ENCODE peak calls at places on chromosomes 13 and 19, in eight cellular contexts. S is left ventricle myocardium inferior, P is fibroblast of lung, R is psoas muscle, D is heart right ventricle, B is breast epithelium, L is colonic mucosa, X is aorta. J is an unnamed sample.

GRCh38 chr13:40681341-40682051 is 15.1 kb upstream of the FOXO1 start:
- DNase-seq in S (no peak), P (no peak), R (no peak), D (no peak), B (no peak), L (no peak), X (no peak), J (no peak)

GRCh38 chr13:80338781-80339577 is 1.9 kb downstream of the SPRY2 start:
- DNase-seq in S (peak; percentile 76), P (peak; percentile 81), R (peak; percentile 78), D (peak; percentile 75), B (peak; percentile 79), L (peak; percentile 62), X (peak; percentile 91), J (peak; percentile 55)

GRCh38 chr13:28340272-28340793 is 154.6 kb downstream of the FLT1 start:
- DNase-seq in S (no peak), P (no peak), R (no peak), D (no peak), B (no peak), L (no peak), X (no peak), J (no peak)

GRCh38 chr19:18408053-18408476 is 10.6 kb upstream of the LRRC25 start:
- DNase-seq in S (no peak), P (no peak), R (no peak), D (peak; percentile 58), B (no peak), L (peak; percentile 82), X (no peak), J (no peak)

GRCh38 chr13:36880961-36881360 is 39.1 kb downstream of the SMAD9 start:
- DNase-seq in S (no peak), P (no peak), R (no peak), D (no peak), B (no peak), L (no peak), X (no peak), J (no peak)

GRCh38 chr19:32177686-32178085 is 167.7 kb upstream of the ZNF507 start:
- DNase-seq in S (no peak), P (no peak), R (no peak), D (no peak), B (no peak), L (no peak), X (no peak), J (no peak)

GRCh38 chr19:1041835-1042685 is 2.2 kb downstream of the ABCA7 start:
- DNase-seq in S (no peak), P (no peak), R (peak; percentile 83), D (no peak), B (no peak), L (peak; percentile 82), X (no peak), J (peak; percentile 53)

GRCh38 chr19:55419624-55420236 is 12.1 kb upstream of the UBE2S start:
- DNase-seq in S (no peak), P (no peak), R (no peak), D (no peak), B (no peak), L (no peak), X (no peak), J (no peak)

GRCh38 chr13:70668293-70668692 is 560.0 kb upstream of the KLHL1 start:
- DNase-seq in S (no peak), P (no peak), R (no peak), D (no peak), B (no peak), L (no peak), X (no peak), J (peak; percentile 57)

GRCh38 chr19:2552859-2553258 is 76.9 kb downstream of the GADD45B start:
- DNase-seq in S (peak; percentile 15), P (no peak), R (no peak), D (no peak), B (no peak), L (no peak), X (peak; percentile 14), J (no peak)

GRCh38 chr13:31904941-31905824 is 126.4 kb upstream of the FRY start:
- DNase-seq in S (no peak), P (no peak), R (no peak), D (no peak), B (no peak), L (no peak), X (no peak), J (no peak)

GRCh38 chr13:23020246-23020843 is 160.4 kb upstream of the SGCG start:
- DNase-seq in S (no peak), P (peak; percentile 67), R (no peak), D (no peak), B (peak; percentile 19), L (peak; percentile 35), X (no peak), J (peak; percentile 31)

GRCh38 chr13:31045621-31046081 is 113.2 kb downstream of the TEX26 start:
- DNase-seq in S (no peak), P (peak; percentile 93), R (peak; percentile 54), D (no peak), B (no peak), L (peak; percentile 86), X (peak; percentile 80), J (peak; percentile 97)

GRCh38 chr19:389246-389934 is 19.6 kb downstream of the C2CD4C start:
- DNase-seq in S (no peak), P (no peak), R (no peak), D (peak; percentile 2), B (no peak), L (no peak), X (no peak), J (peak; percentile 73)

GRCh38 chr19:55176116-55176515 is 4.0 kb downstream of the SYT5 start:
- DNase-seq in S (no peak), P (no peak), R (no peak), D (no peak), B (no peak), L (no peak), X (no peak), J (no peak)

GRCh38 chr13:109606404-109607028 is 179.9 kb downstream of the IRS2 start:
- DNase-seq in S (no peak), P (peak; percentile 20), R (no peak), D (no peak), B (no peak), L (no peak), X (no peak), J (no peak)
- H3K27ac ChIP-seq in S (no peak overlapping the region), P (no peak overlapping the region), R (no peak overlapping the region), D (no peak overlapping the region), B (no peak overlapping the region), L (no peak overlapping the region), X (no peak overlapping the region), J (no peak overlapping the region)

DNA sequence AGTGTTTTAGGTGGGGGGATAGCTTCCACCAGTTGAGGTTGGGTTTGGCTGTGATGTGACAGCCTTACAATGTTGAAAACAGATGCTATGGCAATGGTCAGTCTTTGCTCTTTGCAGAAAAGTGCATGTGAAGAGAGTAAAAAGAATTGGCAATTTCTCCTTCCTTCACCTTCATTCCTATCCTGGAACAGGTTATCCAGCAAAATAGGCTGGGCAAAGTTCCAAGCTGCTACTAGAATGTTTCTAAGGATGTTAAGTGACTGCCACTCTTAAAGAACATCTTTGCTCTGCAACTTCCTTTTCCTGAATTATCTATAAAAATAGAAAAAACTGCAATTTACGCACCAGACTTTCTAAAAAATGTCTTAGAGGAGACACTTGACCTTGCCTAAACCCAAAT is 50.1 kb upstream of the MYCBP2 start:
- DNase-seq in S (no peak), P (no peak), R (no peak), D (no peak), B (no peak), L (no peak), X (no peak), J (no peak)
- H3K27ac ChIP-seq in S (no peak overlapping the region), P (no peak overlapping the region), R (no peak overlapping the region), D (no peak overlapping the region), B (no peak overlapping the region), L (no peak overlapping the region), X (no peak overlapping the region), J (no peak overlapping the region)

DNA sequence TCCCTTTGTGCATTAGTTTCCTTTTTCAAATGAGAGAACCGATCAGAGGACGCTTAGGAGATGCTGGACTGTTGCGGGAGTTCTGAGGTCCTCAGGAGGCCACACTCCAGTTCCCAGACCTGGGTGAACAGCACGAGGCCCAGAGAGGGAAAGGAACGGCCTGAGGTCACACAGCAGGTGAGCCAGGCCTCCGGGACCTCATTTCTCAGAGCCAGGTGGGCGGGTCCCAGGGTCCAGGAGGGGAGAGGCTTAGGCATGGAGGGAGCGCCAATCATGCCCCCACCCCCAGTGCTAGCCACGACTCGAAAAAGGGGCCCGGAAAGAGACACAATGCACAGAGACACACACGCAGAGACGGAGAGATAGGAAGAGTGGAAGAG is 1.8 kb downstream of the ELAVL3 start:
- DNase-seq in S (no peak), P (no peak), R (no peak), D (no peak), B (no peak), L (no peak), X (no peak), J (no peak)
- H3K27ac ChIP-seq in S (no peak overlapping the region), P (no peak overlapping the region), R (no peak overlapping the region), D (no peak overlapping the region), B (no peak overlapping the region), L (no peak overlapping the region), X (no peak overlapping the region), J (no peak overlapping the region)

GRCh38 chr13:113853518-113854237 is 10.2 kb downstream of the GAS6 start:
- DNase-seq in S (peak; percentile 35), P (peak; percentile 65), R (no peak), D (no peak), B (no peak), L (peak; percentile 20), X (peak; percentile 59), J (no peak)
- H3K27ac ChIP-seq in S (peak overlapping the region; percentile 82), P (peak overlapping the region; percentile 72), R (peak overlapping the region; percentile 82), D (peak overlapping the region; percentile 64), B (peak overlapping the region; percentile 25), L (no peak overlapping the region), X (no peak overlapping the region), J (no peak overlapping the region)

GRCh38 chr13:43132911-43133310 is 109.5 kb downstream of the DNAJC15 start:
- DNase-seq in S (no peak), P (no peak), R (no peak), D (no peak), B (no peak), L (no peak), X (no peak), J (no peak)
- H3K27ac ChIP-seq in S (no peak overlapping the region), P (no peak overlapping the region), R (no peak overlapping the region), D (no peak overlapping the region), B (no peak overlapping the region), L (no peak overlapping the region), X (no peak overlapping the region), J (no peak overlapping the region)

GRCh38 chr19:38837304-38837626 is 5.7 kb upstream of the ECH1 start:
- DNase-seq in S (no peak), P (no peak), R (no peak), D (no peak), B (no peak), L (no peak), X (no peak), J (no peak)
- H3K27ac ChIP-seq in S (no peak overlapping the region), P (peak overlapping the region; percentile 7), R (peak overlapping the region; percentile 99), D (no peak overlapping the region), B (peak overlapping the region; percentile 91), L (no peak overlapping the region), X (no peak overlapping the region), J (peak overlapping the region; percentile 38)

GRCh38 chr13:109816112-109816978 is 30.0 kb upstream of the IRS2 start:
- DNase-seq in S (no peak), P (no peak), R (no peak), D (no peak), B (no peak), L (no peak), X (no peak), J (peak; percentile 72)
- H3K27ac ChIP-seq in S (no peak overlapping the region), P (no peak overlapping the region), R (no peak overlapping the region), D (no peak overlapping the region), B (no peak overlapping the region), L (no peak overlapping the region), X (no peak overlapping the region), J (no peak overlapping the region)

J was measured in foreskin keratinocyte.